ENCODE peak calls at places on chromosomes 2 and 18, in five cellular contexts. M is choroid plexus epithelial cell, R is osteocyte, P is progenitor cell of endocrine pancreas, B is fibroblast of lung. D is an unnamed sample.

GRCh38 chr18:80022613-80023012 is 11.6 kb upstream of the RBFA start:
- DNase-seq in M (peak), R (no peak), P (no peak), B (peak), D (no peak)

GRCh38 chr18:74252032-74252380 is 39.8 kb downstream of the CYB5A start:
- DNase-seq in M (peak), R (no peak), P (no peak), B (peak), D (no peak)

GRCh38 chr2:12762976-12763375 is 46.2 kb downstream of the TRIB2 start:
- DNase-seq in M (no peak), R (no peak), P (no peak), B (no peak), D (no peak)

GRCh38 chr2:64698668-64699444 is 45.1 kb upstream of the SERTAD2 start:
- DNase-seq in M (peak), R (no peak), P (no peak), B (peak), D (no peak)

GRCh38 chr2:113200736-113201490 is 27.1 kb downstream of the PSD4 start:
- DNase-seq in M (no peak), R (no peak), P (no peak), B (no peak), D (no peak)

GRCh38 chr2:207385903-207386302 is 143.9 kb upstream of the CREB1 start:
- DNase-seq in M (peak), R (no peak), P (no peak), B (peak), D (no peak)

GRCh38 chr2:160657206-160657605 is 163.6 kb upstream of the RBMS1 start:
- DNase-seq in M (peak), R (no peak), P (no peak), B (peak), D (no peak)

GRCh38 chr2:194999771-195000170 is 657.3 kb upstream of the SLC39A10 start:
- DNase-seq in M (no peak), R (no peak), P (no peak), B (no peak), D (no peak)

GRCh38 chr2:217035967-217036366 is 176.1 kb upstream of the TNP1 start:
- DNase-seq in M (peak), R (peak), P (no peak), B (no peak), D (peak)

GRCh38 chr2:219273887-219274391 is 5.2 kb upstream of the DNAJB2 start:
- DNase-seq in M (no peak), R (no peak), P (no peak), B (no peak), D (no peak)

GRCh38 chr2:218879881-218880748 is 537 bp upstream of the WNT10A start:
- DNase-seq in M (no peak), R (no peak), P (no peak), B (no peak), D (no peak)

GRCh38 chr2:95278637-95279225 is 4.5 kb downstream of the PROM2 start:
- DNase-seq in M (no peak), R (no peak), P (no peak), B (no peak), D (peak)

GRCh38 chr2:68040078-68040477 is 22.7 kb downstream of the C1D start:
- DNase-seq in M (no peak), R (no peak), P (no peak), B (peak), D (no peak)

GRCh38 chr18:32277492-32277988 is 87.7 kb downstream of the MEP1B start:
- DNase-seq in M (peak), R (no peak), P (no peak), B (peak), D (no peak)

DNA sequence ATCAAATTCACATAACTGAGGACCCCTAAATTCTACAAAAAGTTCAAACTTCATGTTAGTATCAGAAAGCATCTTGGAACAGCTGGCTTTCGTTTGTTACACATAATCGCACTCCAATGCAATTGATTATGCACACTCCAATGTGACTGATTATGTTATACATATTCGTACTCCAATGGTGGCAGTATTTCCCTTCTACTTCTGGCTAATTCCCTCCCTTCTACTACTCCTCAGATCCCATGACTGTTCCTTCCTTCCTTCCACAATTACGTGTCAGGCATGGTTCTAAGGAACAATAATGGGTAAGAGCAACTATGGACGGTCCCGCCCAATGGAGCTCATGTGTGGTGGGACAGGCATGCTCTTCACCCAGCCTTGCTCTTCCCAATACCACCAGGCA is 137.1 kb upstream of the CCDC150 start:
- DNase-seq in M (no peak), R (no peak), P (no peak), B (no peak), D (no peak)
- TF ChIP-seq CTCF in M (no peak), R (no peak), P (no peak), B (no peak), D (no peak)

GRCh38 chr18:49247786-49248185 is 212.7 kb downstream of the DYM start:
- DNase-seq in M (peak), R (no peak), P (no peak), B (no peak), D (no peak)

GRCh38 chr18:49251451-49251850 is 209.0 kb downstream of the DYM start:
- DNase-seq in M (no peak), R (no peak), P (no peak), B (no peak), D (no peak)

GRCh38 chr18:49249523-49249922 is 210.9 kb downstream of the DYM start:
- DNase-seq in M (peak), R (no peak), P (no peak), B (peak), D (no peak)

GRCh38 chr18:49250819-49251388 is 209.5 kb downstream of the DYM start:
- DNase-seq in M (peak), R (no peak), P (no peak), B (peak), D (no peak)
- TF ChIP-seq CTCF in M (peak), R (peak), P (peak), B (peak), D (no peak)

GRCh38 chr2:100643459-100643858 is 80.7 kb downstream of the PDCL3 start:
- DNase-seq in M (peak), R (no peak), P (no peak), B (no peak), D (no peak)
- TF ChIP-seq CTCF in M (no peak), R (no peak), P (no peak), B (no peak), D (no peak)

DNA sequence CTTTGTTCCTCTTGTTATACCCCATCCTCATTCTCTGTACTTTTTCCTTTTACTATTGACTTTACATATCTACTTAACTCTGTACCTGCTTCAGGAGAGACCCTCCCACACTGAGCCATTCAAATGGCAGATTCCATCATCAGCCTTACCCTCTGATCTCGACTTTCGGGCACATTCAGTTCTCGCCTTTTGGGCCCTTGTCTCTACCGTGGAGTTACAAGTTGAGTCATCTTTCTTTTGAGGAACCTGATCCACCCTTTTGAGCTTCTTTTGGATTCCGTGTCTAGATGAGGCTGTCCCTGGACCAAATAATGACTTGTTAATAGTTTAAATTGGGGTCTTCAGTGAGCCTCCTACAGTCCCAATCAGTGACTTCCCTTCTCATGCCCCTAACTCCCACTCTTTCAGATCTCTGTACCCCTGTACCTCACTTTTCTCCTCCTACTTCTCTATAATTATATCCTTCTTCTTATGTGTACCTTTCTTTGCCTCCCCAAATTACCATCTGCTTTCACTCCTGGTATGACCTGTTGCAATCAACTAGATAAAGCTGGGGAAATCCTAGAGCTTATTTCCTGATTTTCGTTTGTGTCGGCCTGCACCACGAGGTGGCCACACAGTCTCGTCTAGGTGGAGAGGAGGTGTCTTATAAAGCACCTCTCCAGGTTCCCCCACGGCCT is 17.2 kb downstream of the SP110 start:
- DNase-seq in M (no peak), R (no peak), P (no peak), B (no peak), D (no peak)
- TF ChIP-seq CTCF in M (no peak), R (no peak), P (no peak), B (no peak), D (no peak)

GRCh38 chr2:237816531-237816930 is 18.0 kb downstream of the RBM44 start:
- DNase-seq in M (no peak), R (no peak), P (no peak), B (no peak), D (no peak)

GRCh38 chr2:237815637-237816036 is 17.1 kb downstream of the RBM44 start:
- DNase-seq in M (no peak), R (no peak), P (no peak), B (no peak), D (no peak)

GRCh38 chr2:237819231-237819630 is 20.7 kb downstream of the RBM44 start:
- DNase-seq in M (peak), R (no peak), P (no peak), B (no peak), D (no peak)

GRCh38 chr2:237820421-237820820 is 21.8 kb downstream of the RBM44 start:
- DNase-seq in M (no peak), R (no peak), P (no peak), B (no peak), D (no peak)

GRCh38 chr2:237818066-237818473 is 19.5 kb downstream of the RBM44 start:
- DNase-seq in M (peak), R (no peak), P (no peak), B (peak), D (no peak)
- TF ChIP-seq CTCF in M (no peak), R (no peak), P (no peak), B (no peak), D (no peak)

GRCh38 chr18:76379226-76380126 is 115.6 kb downstream of the ZNF516 start:
- DNase-seq in M (no peak), R (no peak), P (no peak), B (no peak), D (no peak)

GRCh38 chr18:76377359-76377756 is 117.7 kb downstream of the ZNF516 start:
- DNase-seq in M (no peak), R (no peak), P (no peak), B (no peak), D (no peak)

GRCh38 chr18:76380127-76380729 is 114.8 kb downstream of the ZNF516 start:
- DNase-seq in M (no peak), R (no peak), P (no peak), B (no peak), D (no peak)

GRCh38 chr18:76376668-76377358 is 118.2 kb downstream of the ZNF516 start:
- DNase-seq in M (no peak), R (no peak), P (no peak), B (peak), D (no peak)

DNA sequence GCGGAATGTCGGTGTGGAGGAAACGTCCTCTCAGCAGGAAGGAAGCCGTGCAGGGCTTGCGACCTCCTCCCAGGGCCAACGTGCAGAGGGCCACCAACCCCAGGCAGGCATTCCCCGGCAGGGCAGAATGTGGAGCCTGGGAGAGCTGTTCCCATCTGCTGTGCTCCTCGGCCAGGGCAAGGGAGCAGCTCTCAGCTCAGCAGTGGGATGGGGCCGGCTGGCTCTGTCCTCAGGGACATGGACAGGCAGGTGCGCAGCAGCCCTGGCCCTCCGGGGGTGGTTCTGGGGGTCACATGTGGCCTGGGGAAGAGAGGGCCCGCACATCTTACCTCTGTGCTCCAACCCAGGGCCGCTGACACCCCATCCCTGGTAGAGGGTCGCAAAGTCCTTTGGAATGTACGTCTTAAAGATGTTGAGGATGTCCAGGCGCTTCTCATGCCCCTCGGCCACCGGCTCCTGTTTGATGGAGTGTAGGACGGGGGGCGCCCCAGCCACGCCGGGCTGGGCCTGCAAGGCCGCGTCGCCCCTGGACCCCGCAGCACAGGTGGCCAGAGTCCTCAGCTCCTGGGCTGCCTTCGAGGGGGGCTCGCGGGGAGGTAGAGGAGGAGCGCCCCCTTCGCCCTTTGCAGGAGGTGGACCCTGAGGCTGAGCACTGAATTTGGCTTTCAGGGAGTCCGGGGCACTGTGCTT is 116.4 kb downstream of the ZNF516 start:
- DNase-seq in M (no peak), R (no peak), P (no peak), B (no peak), D (no peak)
- TF ChIP-seq CTCF in M (no peak), R (no peak), P (no peak), B (no peak), D (no peak)